ENCODE peak calls at places on chromosomes 4 and X, in nine cellular contexts. T, Z, O, H, Q, V, D, L and R are unnamed samples.

GRCh38 chr4:140427104-140427918 is at the start of gene CLGN:
- DNase-seq in T (peak; percentile 97), Z (peak; percentile 33), O (peak; percentile 57), H (peak; percentile 72), Q (peak; percentile 88), V (peak; percentile 2), D (peak; percentile 82), L (peak; percentile 44), R (peak; percentile 48)

GRCh38 chr4:47326067-47326466 is 137.4 kb downstream of the COMMD8 start:
- DNase-seq in T (no peak), Z (no peak), O (no peak), H (no peak), Q (no peak), V (no peak), D (no peak), L (no peak), R (no peak)

GRCh38 chrX:14832151-14832550 is 40.7 kb downstream of the FANCB start:
- DNase-seq in T (no peak), Z (no peak), O (no peak), H (no peak), Q (peak; percentile 71), V (no peak), D (no peak), L (peak; percentile 80), R (no peak)

GRCh38 chr4:32560306-32560705 is 1840.1 kb downstream of the PCDH7 start:
- DNase-seq in T (no peak), Z (no peak), O (no peak), H (no peak), Q (no peak), V (no peak), D (no peak), L (no peak), R (peak; percentile 45)

GRCh38 chr4:10096201-10096975 is 20.2 kb downstream of the WDR1 start:
- DNase-seq in T (no peak), Z (peak; percentile 64), O (peak; percentile 69), H (peak; percentile 71), Q (peak; percentile 99), V (peak; percentile 60), D (peak; percentile 83), L (peak; percentile 94), R (peak; percentile 64)

GRCh38 chrX:68440940-68441339 is 7.6 kb upstream of the OPHN1 start:
- DNase-seq in T (no peak), Z (no peak), O (peak; percentile 37), H (peak; percentile 68), Q (no peak), V (no peak), D (peak; percentile 88), L (peak; percentile 68), R (peak; percentile 51)

GRCh38 chr4:4564522-4564921 is 22.7 kb upstream of the STX18 start:
- DNase-seq in T (no peak), Z (no peak), O (no peak), H (no peak), Q (no peak), V (no peak), D (no peak), L (no peak), R (no peak)

GRCh38 chr4:54728342-54728741 is 70.6 kb downstream of the KIT start:
- DNase-seq in T (no peak), Z (no peak), O (no peak), H (no peak), Q (no peak), V (no peak), D (no peak), L (no peak), R (no peak)

GRCh38 chrX:85379174-85379907 is at the start of gene POF1B:
- DNase-seq in T (no peak), Z (no peak), O (no peak), H (peak; percentile 72), Q (no peak), V (peak; percentile 23), D (no peak), L (no peak), R (no peak)

GRCh38 chrX:118420462-118420861 is 74.6 kb downstream of the WDR44 start:
- DNase-seq in T (no peak), Z (no peak), O (no peak), H (no peak), Q (no peak), V (no peak), D (no peak), L (peak; percentile 42), R (no peak)

GRCh38 chrX:71623105-71623450 is 4.8 kb upstream of the CXCR3 start:
- DNase-seq in T (no peak), Z (no peak), O (no peak), H (no peak), Q (no peak), V (no peak), D (no peak), L (no peak), R (no peak)

GRCh38 chrX:39974228-39974627 is 123.5 kb downstream of the BCOR start:
- DNase-seq in T (no peak), Z (no peak), O (no peak), H (no peak), Q (no peak), V (no peak), D (no peak), L (no peak), R (no peak)

GRCh38 chr4:77120888-77121508 is 36.0 kb upstream of the CCNG2 start:
- DNase-seq in T (peak; percentile 10), Z (no peak), O (no peak), H (peak; percentile 43), Q (peak; percentile 48), V (no peak), D (no peak), L (no peak), R (no peak)

GRCh38 chrX:11261260-11261659 is 32.0 kb upstream of the AMELX start:
- DNase-seq in T (no peak), Z (no peak), O (no peak), H (no peak), Q (no peak), V (no peak), D (no peak), L (peak; percentile 76), R (no peak)

GRCh38 chr4:149031399-149031798 is 589.2 kb upstream of the NR3C2 start:
- DNase-seq in T (peak; percentile 29), Z (no peak), O (no peak), H (peak; percentile 49), Q (no peak), V (no peak), D (no peak), L (peak; percentile 19), R (no peak)

GRCh38 chr4:14994242-14994641 is 8.0 kb upstream of the CPEB2 start:
- DNase-seq in T (no peak), Z (no peak), O (no peak), H (peak; percentile 9), Q (peak; percentile 48), V (no peak), D (no peak), L (peak; percentile 31), R (no peak)

GRCh38 chr4:38365748-38366310 is 298.2 kb upstream of the KLF3 start:
- DNase-seq in T (no peak), Z (no peak), O (no peak), H (no peak), Q (no peak), V (no peak), D (no peak), L (no peak), R (no peak)

GRCh38 chrX:153226344-153227190 is 47.5 kb downstream of the MAGEA1 start:
- DNase-seq in T (peak; percentile 95), Z (no peak), O (no peak), H (peak; percentile 22), Q (peak; percentile 9), V (no peak), D (no peak), L (peak; percentile 2), R (peak; percentile 90)

GRCh38 chr4:2515835-2516550 is 20.5 kb upstream of the FAM193A start:
- DNase-seq in T (no peak), Z (no peak), O (peak; percentile 25), H (peak; percentile 8), Q (peak; percentile 53), V (no peak), D (peak; percentile 76), L (no peak), R (peak; percentile 29)

DNA sequence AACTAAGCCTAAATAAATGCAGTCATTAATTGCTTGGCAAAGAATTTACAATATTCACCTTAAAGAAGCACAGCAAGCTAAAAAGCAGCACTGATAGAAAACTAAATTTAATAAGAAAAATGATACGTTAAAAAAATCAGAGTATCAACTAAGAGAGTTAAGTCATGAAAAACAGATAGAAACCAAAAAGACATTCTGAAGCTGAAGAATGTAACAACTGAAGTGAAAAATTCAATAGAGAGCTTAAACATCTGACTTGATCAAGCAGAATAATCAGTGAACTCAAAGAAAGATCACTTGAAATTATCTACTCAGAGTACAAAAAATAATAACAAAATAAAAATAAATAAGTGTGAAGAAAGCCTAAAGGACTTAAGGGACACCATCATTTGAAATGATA is 588.0 kb upstream of the HS3ST1 start:
- DNase-seq in T (no peak), Z (no peak), O (no peak), H (no peak), Q (no peak), V (no peak), D (no peak), L (no peak), R (no peak)
- H3K9me3 ChIP-seq in T (peaks cover 3% of the 10 kb centered on the region), Z (no peaks in the 10 kb centered on the region), O (peaks cover 7% of the 10 kb centered on the region), H (no peaks in the 10 kb centered on the region), Q (peaks cover 2% of the 10 kb centered on the region), V (no peaks in the 10 kb centered on the region), D (no peaks in the 10 kb centered on the region), L (peaks cover 8% of the 10 kb centered on the region), R (peaks cover 3% of the 10 kb centered on the region)

GRCh38 chr4:142363686-142364085 is 482.4 kb downstream of the INPP4B start:
- DNase-seq in T (no peak), Z (no peak), O (no peak), H (no peak), Q (no peak), V (no peak), D (no peak), L (no peak), R (no peak)
- TF ChIP-seq CTCF in T (no peak), Z (no peak), O (no peak), H (no peak), Q (no peak), V (no peak), D (no peak), L (no peak), R (no peak)

DNA sequence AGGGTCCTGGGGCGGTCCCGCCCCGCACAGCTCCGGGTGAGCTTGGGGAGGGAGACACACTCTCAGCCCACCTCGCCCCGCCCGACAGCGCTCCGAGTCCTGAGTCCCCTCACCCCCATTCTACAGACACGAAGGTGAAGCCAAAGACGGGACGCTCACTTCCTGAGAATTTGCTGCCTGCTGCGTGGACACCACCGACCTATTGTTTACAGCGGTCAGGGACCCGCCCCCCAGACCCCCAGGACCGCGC is 796 bp upstream of the ZNF141 start:
- DNase-seq in T (peak; percentile 63), Z (no peak), O (peak; percentile 47), H (no peak), Q (no peak), V (no peak), D (peak; percentile 83), L (no peak), R (no peak)
- H3K9me3 ChIP-seq in T (peaks cover 4% of the 10 kb centered on the region), Z (no peaks in the 10 kb centered on the region), O (no peaks in the 10 kb centered on the region), H (no peaks in the 10 kb centered on the region), Q (no peaks in the 10 kb centered on the region), V (peaks cover 21% of the 10 kb centered on the region), D (peaks cover 12% of the 10 kb centered on the region), L (peaks cover 14% of the 10 kb centered on the region), R (no peaks in the 10 kb centered on the region)

DNA sequence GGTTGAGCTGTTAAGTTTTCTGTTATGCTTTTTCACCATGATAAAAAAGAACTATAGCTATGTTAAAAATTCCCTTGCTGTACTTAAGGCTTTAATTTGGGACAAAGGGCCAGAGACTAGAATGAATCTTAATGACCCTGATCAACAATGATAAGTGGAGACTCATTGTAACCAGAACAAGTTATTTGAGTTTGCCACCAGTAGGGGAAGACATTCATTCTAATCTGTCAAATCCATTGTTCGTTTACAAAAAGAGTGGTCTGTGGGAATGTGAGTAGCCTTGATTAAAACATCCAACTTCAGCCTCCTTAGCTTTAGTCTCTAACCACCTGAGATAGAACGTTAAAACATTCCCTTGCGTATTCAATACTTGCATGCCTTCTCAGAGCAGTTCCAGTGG is 66.0 kb downstream of the EGF start:
- DNase-seq in T (peak; percentile 58), Z (no peak), O (no peak), H (no peak), Q (no peak), V (no peak), D (no peak), L (no peak), R (no peak)
- TF ChIP-seq CTCF in T (peak; percentile 43), Z (no peak), O (no peak), H (no peak), Q (no peak), V (no peak), D (no peak), L (no peak), R (no peak)